ENCODE peak calls at places on chromosomes 5 and 9, in four cellular contexts. M is fibroblast of lung, A is IMR-90, I is neural progenitor cell. N is an unnamed sample. For H3K27me3, the result is how much of the 10 kb centered on the place peaks cover.

GRCh38 chr9:93257808-93258331 is 73.9 kb downstream of the WNK2 start:
- DNase-seq in M (no peak), A (no peak), I (no peak), N (peak)

GRCh38 chr9:107932036-107932435 is 442.5 kb upstream of the KLF4 start:
- DNase-seq in M (peak), A (peak), I (no peak), N (peak)

GRCh38 chr9:96140401-96141180 is 161.4 kb downstream of the HSD17B3 start:
- DNase-seq in A (no peak), I (peak), M (peak), N (no peak)

GRCh38 chr9:28502189-28502588 is 928.9 kb upstream of the C9orf72 start:
- DNase-seq in A (no peak), M (no peak), I (no peak), N (no peak)

GRCh38 chr5:168291961-168292782 is 727 bp downstream of the WWC1 start:
- DNase-seq in M (peak), A (peak), I (peak), N (no peak)

GRCh38 chr5:58231041-58231440 is 228.8 kb downstream of the PLK2 start:
- DNase-seq in M (no peak), A (peak), I (no peak), N (peak)

GRCh38 chr5:176187276-176188062 is 50.8 kb upstream of the SIMC1 start:
- DNase-seq in I (no peak), M (no peak), A (no peak), N (no peak)

GRCh38 chr5:145960848-145961600 is 24.6 kb downstream of the SH3RF2 start:
- DNase-seq in I (no peak), M (no peak), A (peak), N (no peak)

GRCh38 chr9:70261131-70261870 is 2.5 kb downstream of the SMC5 start:
- DNase-seq in M (peak), A (peak), I (no peak), N (peak)

GRCh38 chr5:92444888-92445287 is 1061.8 kb upstream of the ARRDC3 start:
- DNase-seq in I (no peak), A (no peak), M (no peak), N (no peak)

GRCh38 chr5:172664018-172664417 is 23.0 kb downstream of the NEURL1B start:
- DNase-seq in M (no peak), A (no peak), I (no peak), N (no peak)

GRCh38 chr9:5582835-5583195 is 46.1 kb upstream of the RIC1 start:
- DNase-seq in I (no peak), M (peak), A (peak), N (peak)

GRCh38 chr9:127200106-127200862 is 64.3 kb upstream of the GARNL3 start:
- DNase-seq in I (no peak), M (no peak), A (no peak), N (no peak)

GRCh38 chr9:37621299-37621934 is 29.0 kb upstream of the TOMM5 start:
- DNase-seq in I (no peak), M (no peak), A (no peak), N (no peak)

GRCh38 chr5:51381801-51382507 is 1.3 kb upstream of the ISL1 start:
- DNase-seq in A (no peak), I (no peak), M (no peak), N (no peak)

GRCh38 chr9:110125207-110125751 is 82.7 kb downstream of the C9orf152 start:
- DNase-seq in M (peak), I (peak), A (peak), N (no peak)

GRCh38 chr5:176769911-176770310 is 40.4 kb upstream of the UNC5A start:
- DNase-seq in A (no peak), M (no peak), I (no peak), N (no peak)

GRCh38 chr9:35162605-35163315 is 951 bp downstream of the UNC13B start:
- DNase-seq in A (no peak), M (peak), I (no peak), N (no peak)

GRCh38 chr5:176712546-176713297 is 65.4 kb downstream of the TSPAN17 start:
- DNase-seq in M (no peak), I (no peak), A (no peak), N (no peak)

GRCh38 chr5:14171091-14171490 is 27.9 kb downstream of the TRIO start:
- DNase-seq in M (peak), A (peak), I (no peak), N (no peak)

GRCh38 chr9:127455299-127455992 is 4.1 kb downstream of the LRSAM1 start:
- DNase-seq in A (no peak), I (no peak), M (no peak), N (no peak)

GRCh38 chr5:761854-762685 is 22.5 kb downstream of the ZDHHC11B start:
- DNase-seq in I (no peak), M (no peak), A (no peak), N (peak)

GRCh38 chr5:115586525-115587146 is 15.6 kb downstream of the TICAM2 start:
- DNase-seq in I (peak), M (peak), A (peak), N (peak)

GRCh38 chr5:141488591-141489478 is at the start of gene PCDHGC5:
- DNase-seq in M (peak), I (no peak), A (peak), N (peak)

GRCh38 chr9:89874351-89875321 is 269.8 kb downstream of the GADD45G start:
- DNase-seq in M (peak), I (peak), A (no peak), N (peak)

GRCh38 chr9:110081395-110081794 is 126.6 kb downstream of the C9orf152 start:
- DNase-seq in I (no peak), M (peak), A (peak), N (no peak)

GRCh38 chr5:9302228-9302627 is 243.6 kb downstream of the SEMA5A start:
- DNase-seq in I (no peak), M (peak), A (peak), N (peak)

GRCh38 chr5:143557992-143558506 is 154.6 kb upstream of the NR3C1 start:
- DNase-seq in A (no peak), I (no peak), M (no peak), N (no peak)

GRCh38 chr9:81393985-81394811 is 295.1 kb downstream of the TLE1 start:
- DNase-seq in A (peak), I (no peak), M (peak), N (no peak)

GRCh38 chr9:93231121-93231694 is 47.3 kb downstream of the WNK2 start:
- DNase-seq in I (no peak), A (no peak), M (no peak), N (no peak)

GRCh38 chr9:136209232-136209631 is 4.3 kb upstream of the LHX3 start:
- DNase-seq in M (no peak), I (no peak), A (no peak), N (no peak)

GRCh38 chr9:106677374-106677773 is 185.6 kb upstream of the ZNF462 start:
- DNase-seq in M (no peak), I (no peak), A (no peak), N (no peak)

GRCh38 chr5:2180456-2180855 is 297.7 kb upstream of the IRX4 start:
- DNase-seq in I (no peak), A (no peak), M (no peak), N (no peak)
- H3K27me3 ChIP-seq in I (under half), A (under half), M (under half), N (under half)

GRCh38 chr9:91951944-91952520 is 2.0 kb upstream of the ROR2 start:
- DNase-seq in M (peak), I (no peak), A (peak), N (no peak)

GRCh38 chr9:91948423-91949292 is 1.4 kb downstream of the ROR2 start:
- DNase-seq in I (peak), A (peak), M (peak), N (peak)

GRCh38 chr9:91949293-91949945 is 609 bp downstream of the ROR2 start:
- DNase-seq in M (no peak), A (no peak), I (peak), N (no peak)

GRCh38 chr9:91948061-91948422 is 2.0 kb downstream of the ROR2 start:
- DNase-seq in I (peak), M (peak), A (peak), N (no peak)

DNA sequence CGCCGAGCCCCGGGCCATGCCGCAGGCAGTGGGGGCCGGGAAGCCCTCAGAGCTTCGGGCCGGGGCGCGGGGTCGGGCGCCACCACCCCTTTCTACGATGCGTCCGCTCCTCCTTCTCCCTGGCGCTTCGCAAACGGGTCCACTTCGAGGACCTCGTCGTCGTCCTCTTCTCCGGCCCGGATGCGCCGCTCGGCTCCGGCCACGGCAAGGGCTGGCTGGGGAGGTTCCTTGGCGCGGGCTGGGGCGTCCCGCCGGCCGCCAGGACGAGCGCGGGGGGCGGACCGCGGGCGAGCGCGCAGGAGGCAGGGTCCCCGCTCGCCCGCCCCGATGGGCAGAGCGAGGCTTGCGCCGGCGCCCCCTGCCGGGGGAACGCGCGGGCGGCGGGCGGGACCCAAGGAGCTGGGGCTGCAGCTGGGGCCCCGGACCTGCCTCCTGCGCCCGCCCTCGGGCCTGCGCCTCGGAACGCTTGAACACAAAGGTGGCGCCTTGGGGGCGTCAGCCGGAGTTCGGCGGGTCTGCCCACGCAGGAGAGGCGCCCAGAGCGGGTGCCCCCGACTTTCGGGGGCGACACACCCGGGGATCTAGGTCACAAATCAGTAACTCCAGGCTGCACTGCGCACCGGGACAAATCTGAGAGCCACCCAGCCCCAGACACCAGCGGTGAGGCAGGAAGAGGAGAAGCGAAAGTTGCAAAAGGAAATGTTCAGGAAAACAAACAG is at the start of gene ROR2:
- DNase-seq in M (peak), I (peak), A (peak), N (peak)
- TF ChIP-seq CTCF in M (peak), I (peak), A (peak), N (peak)

GRCh38 chr9:68492801-68493200 is 47.9 kb downstream of the TMEM252 start:
- DNase-seq in I (no peak), A (no peak), M (no peak), N (no peak)
- H3K27me3 ChIP-seq in I (half or more), A (under half), M (under half), N (under half)

DNA sequence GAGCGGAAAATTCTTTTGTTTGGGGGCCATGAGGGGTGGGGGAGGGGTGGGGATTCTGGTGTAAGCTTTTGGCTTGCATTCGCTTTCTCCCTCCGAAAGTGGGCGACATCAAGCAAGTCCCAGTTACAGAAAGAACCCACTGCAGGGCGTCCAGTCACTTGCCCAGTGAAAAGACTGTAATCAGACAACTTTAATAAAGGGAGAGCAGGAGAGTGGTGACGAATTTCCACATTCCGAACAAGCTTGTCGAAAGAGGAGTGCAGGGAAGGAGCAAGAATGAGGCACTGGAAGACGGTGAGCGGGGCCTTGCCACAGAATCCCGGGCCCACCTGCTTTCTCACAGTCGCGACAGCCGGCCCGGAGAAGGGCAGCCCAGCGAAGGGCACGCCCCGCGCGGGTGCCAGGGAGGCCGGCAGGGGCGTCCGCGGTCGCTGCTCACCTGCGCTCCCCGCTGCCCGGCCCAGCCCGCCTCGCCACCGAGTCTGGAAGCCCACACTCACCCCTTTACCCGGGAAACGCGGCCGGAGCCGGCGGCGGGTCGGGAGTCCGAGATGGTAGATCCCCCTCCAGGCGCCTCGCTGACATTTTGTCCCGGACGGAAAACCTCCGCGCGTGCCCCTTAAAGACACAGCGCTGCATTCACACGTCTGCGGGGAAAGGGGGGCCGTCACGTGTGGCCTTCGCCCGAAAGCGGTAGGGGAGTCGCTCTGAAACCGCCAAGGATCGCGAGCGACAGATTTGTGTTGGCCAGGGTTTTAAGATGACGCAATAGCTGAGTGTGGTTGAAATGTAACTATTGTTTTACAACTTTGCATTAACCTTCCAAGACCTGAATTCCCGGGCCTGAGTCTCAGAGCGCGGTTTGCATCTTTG is at the start of gene ZBED3:
- DNase-seq in M (peak), A (peak), I (peak), N (peak)
- TF ChIP-seq CTCF in M (peak), A (no peak), I (peak), N (peak)

DNA sequence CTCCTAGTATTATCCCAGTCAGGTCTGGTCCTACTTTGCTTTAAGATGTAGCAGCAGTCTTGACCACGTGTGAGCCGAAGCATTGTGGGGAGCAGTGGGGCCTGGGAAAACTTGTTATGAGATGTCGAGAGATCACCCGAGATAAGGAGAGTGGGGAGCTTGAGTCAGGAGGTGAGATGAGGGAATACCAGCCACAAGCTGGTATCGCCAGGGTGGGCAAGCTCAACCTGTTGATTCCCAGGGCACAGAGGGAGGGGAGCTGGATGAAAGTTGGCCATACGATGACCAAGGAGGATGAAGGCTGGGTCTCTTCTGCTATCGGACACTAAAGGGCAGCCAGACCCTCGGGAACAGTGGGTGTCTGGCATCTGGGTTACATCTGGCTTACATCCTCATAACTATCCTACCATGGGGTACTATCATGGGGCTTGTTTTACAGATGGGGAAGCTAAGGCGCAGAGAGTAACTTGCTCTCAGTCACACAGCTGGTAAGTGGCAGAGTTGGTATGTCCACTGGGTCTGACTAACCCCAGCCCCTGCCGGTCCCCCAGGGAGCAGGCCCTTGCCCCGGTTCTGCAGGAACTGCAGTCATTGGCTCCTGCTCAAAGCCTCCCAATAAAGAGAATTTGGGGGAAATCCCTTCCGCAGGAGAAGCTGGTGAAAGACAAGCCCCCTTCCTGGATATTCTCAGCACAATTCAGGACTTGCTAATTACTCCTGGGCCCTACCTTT is 13.4 kb upstream of the TIFAB start:
- DNase-seq in A (no peak), M (no peak), I (no peak), N (no peak)
- H3K27me3 ChIP-seq in A (half or more), M (under half), I (half or more), N (under half)

DNA sequence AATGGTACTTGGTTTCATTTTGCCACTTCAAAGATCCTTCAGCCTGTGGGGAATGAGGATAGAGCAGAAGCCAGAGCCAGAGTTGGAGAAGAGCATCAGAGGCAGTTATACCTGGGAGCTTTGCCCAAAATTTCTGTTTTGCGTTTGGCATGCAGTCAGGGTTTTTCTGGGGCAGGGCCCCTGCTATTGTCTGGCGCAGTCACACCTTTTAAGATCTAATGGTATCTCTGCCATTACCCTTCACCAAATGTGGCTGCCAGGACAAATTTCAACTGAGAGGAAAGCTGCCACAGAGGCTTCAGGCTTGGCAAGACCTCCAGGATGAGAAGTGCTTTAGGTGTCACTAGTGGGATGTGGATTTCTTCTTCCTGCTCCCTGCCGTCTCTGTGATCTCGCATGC is 356.9 kb downstream of the TLE4 start:
- DNase-seq in A (no peak), I (no peak), M (no peak), N (no peak)
- TF ChIP-seq CTCF in A (no peak), I (no peak), M (no peak), N (no peak)

GRCh38 chr5:139895046-139895445 is 99.4 kb downstream of the PSD2 start:
- DNase-seq in I (no peak), M (no peak), A (no peak), N (no peak)
- H3K27me3 ChIP-seq in I (under half), M (under half), A (half or more), N (under half)

GRCh38 chr9:132798817-132799790 is 79.0 kb downstream of the AK8 start:
- DNase-seq in A (no peak), M (no peak), I (no peak), N (no peak)
- TF ChIP-seq CTCF in A (no peak), M (no peak), I (peak), N (no peak)

DNA sequence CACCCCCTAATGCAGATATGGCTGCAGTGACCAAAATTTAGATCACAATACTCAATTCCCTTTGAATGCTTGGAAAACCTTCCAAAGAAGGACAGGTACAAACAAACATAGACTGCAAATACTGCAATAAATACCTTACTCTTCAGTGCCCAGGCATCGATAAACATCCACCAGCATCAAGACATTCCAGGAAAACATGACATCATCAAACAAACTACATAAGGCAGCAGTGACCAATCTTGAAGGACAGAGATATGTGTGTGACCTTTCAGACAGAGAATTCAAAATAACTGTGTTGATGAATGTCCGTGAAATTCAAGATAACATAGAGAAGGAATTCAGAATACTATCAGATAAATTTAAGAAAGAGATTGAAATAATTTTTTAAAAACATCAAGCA is 488.6 kb downstream of the TLR4 start:
- DNase-seq in I (no peak), M (no peak), A (no peak), N (no peak)
- H3K27me3 ChIP-seq in I (under half), M (under half), A (under half), N (under half)